ENCODE peak calls at places on chromosomes 11 and 22, in nine cellular contexts. K is CD8-positive, alpha-beta memory T cell; X is substantia nigra; N is hepatocyte; L is ELF-1; V is brain microvascular endothelial cell; A is HT-29; F is kidney epithelial cell; M is mucosa of gallbladder. D is an unnamed sample.

GRCh38 chr22:22750335-22751042 is 106.1 kb downstream of the GGTLC2 start:
- DNase-seq in K (no peak), X (no peak), N (no peak), L (no peak), V (no peak), A (no peak), F (no peak), M (no peak), D (no peak)

GRCh38 chr11:111777094-111778046 is 11.2 kb upstream of the PPP2R1B start:
- DNase-seq in K (no peak), X (peak), N (peak), L (peak), V (peak), A (peak), F (peak), M (peak), D (no peak)

GRCh38 chr11:111063711-111064110 is 181.8 kb upstream of the POU2AF2 start:
- DNase-seq in K (no peak), X (no peak), N (no peak), L (no peak), V (no peak), A (no peak), F (no peak), M (no peak), D (no peak)

GRCh38 chr11:115676206-115676605 is 172.0 kb upstream of the CADM1 start:
- DNase-seq in K (no peak), X (no peak), N (no peak), L (peak), V (no peak), A (no peak), F (no peak), M (no peak), D (no peak)

GRCh38 chr11:92811341-92811740 is 158.1 kb upstream of the MTNR1B start:
- DNase-seq in K (no peak), X (no peak), N (peak), L (no peak), V (no peak), A (no peak), F (no peak), M (no peak), D (no peak)

GRCh38 chr11:96292291-96293010 is 50.5 kb downstream of the MAML2 start:
- DNase-seq in K (no peak), X (no peak), N (no peak), L (no peak), V (no peak), A (no peak), F (no peak), M (no peak), D (no peak)

GRCh38 chr11:6900327-6900999 is 8.2 kb upstream of the OR2D2 start:
- DNase-seq in K (no peak), X (no peak), N (no peak), L (no peak), V (no peak), A (peak), F (no peak), M (no peak), D (no peak)

GRCh38 chr11:35030716-35031213 is 108.2 kb upstream of the CD44 start:
- DNase-seq in K (peak), X (peak), N (peak), L (peak), V (peak), A (peak), F (peak), M (peak), D (no peak)

GRCh38 chr11:65403607-65404121 is 17.2 kb downstream of the FRMD8 start:
- DNase-seq in K (no peak), X (no peak), N (no peak), L (no peak), V (no peak), A (no peak), F (no peak), M (no peak), D (no peak)

GRCh38 chr11:11982461-11982860 is 26.0 kb downstream of the DKK3 start:
- DNase-seq in K (no peak), X (no peak), N (no peak), L (no peak), V (no peak), A (no peak), F (no peak), M (no peak), D (no peak)

GRCh38 chr11:11538277-11538960 is 83.4 kb downstream of the GALNT18 start:
- DNase-seq in K (no peak), X (peak), N (peak), L (no peak), V (no peak), A (no peak), F (no peak), M (peak), D (no peak)

GRCh38 chr11:13098890-13099289 is 89.8 kb downstream of the RASSF10 start:
- DNase-seq in K (no peak), X (no peak), N (no peak), L (no peak), V (no peak), A (no peak), F (no peak), M (no peak), D (no peak)